ENCODE peak calls at places on chromosome 22, in ten cellular contexts. X is breast epithelium, R is lower lobe of right lung, U is SJSA1, L is fibroblast of lung, Z is left ventricle myocardium inferior, K is AG04450, I is esophagus squamous epithelium, J is endothelial cell of umbilical vein, Y is adipocyte. B is an unnamed sample. For H3K27me3, the result is how much of the 10 kb centered on the place peaks cover.

GRCh38 chr22:37337204-37337943 is 55.1 kb downstream of the CYTH4 start:
- DNase-seq in K (no peak), U (no peak), R (no peak), Y (no peak), Z (no peak), X (no peak), L (peak), J (no peak), I (no peak), B (no peak)

GRCh38 chr22:24053481-24054226 is 42.5 kb downstream of the CABIN1 start:
- DNase-seq in U (no peak), R (no peak), I (no peak), K (no peak), L (no peak), Z (no peak), Y (peak), J (no peak), X (no peak), B (no peak)

GRCh38 chr22:30969532-30970355 is 679 bp downstream of the TUG1 start:
- DNase-seq in L (peak), X (no peak), K (no peak), R (no peak), U (no peak), Z (peak), I (no peak), Y (peak), J (peak), B (peak)

GRCh38 chr22:29226246-29226981 is 20.7 kb downstream of the EMID1 start:
- DNase-seq in J (no peak), L (no peak), Z (no peak), I (no peak), K (no peak), U (no peak), R (no peak), Y (no peak), X (no peak), B (no peak)

GRCh38 chr22:39493759-39494158 is 8.3 kb upstream of the MIEF1 start:
- DNase-seq in U (peak), L (peak), J (no peak), R (peak), I (no peak), Y (peak), X (no peak), Z (no peak), K (peak), B (peak)

GRCh38 chr22:47250995-47251765 is 488.7 kb downstream of the TBC1D22A start:
- DNase-seq in K (no peak), U (no peak), J (no peak), X (no peak), Y (no peak), L (no peak), I (no peak), R (no peak), Z (no peak), B (no peak)

GRCh38 chr22:45502215-45503070 is at the start of gene FBLN1:
- DNase-seq in Y (peak), J (no peak), I (no peak), Z (peak), X (no peak), U (peak), L (peak), R (peak), K (no peak), B (peak)

GRCh38 chr22:39180566-39180965 is 28.1 kb upstream of the CBX7 start:
- DNase-seq in R (no peak), U (no peak), I (no peak), J (no peak), L (no peak), Y (no peak), Z (no peak), X (no peak), K (no peak), B (no peak)

GRCh38 chr22:41311487-41311886 is 10.2 kb downstream of the ZC3H7B start:
- DNase-seq in J (no peak), K (no peak), U (no peak), I (no peak), L (no peak), X (no peak), Y (no peak), Z (no peak), R (no peak), B (no peak)

GRCh38 chr22:46442217-46442853 is 95.1 kb downstream of the CELSR1 start:
- DNase-seq in X (no peak), I (no peak), J (no peak), K (no peak), Z (no peak), R (no peak), Y (no peak), L (no peak), U (no peak), B (no peak)

GRCh38 chr22:38260760-38261477 is 11.9 kb downstream of the TMEM184B start:
- DNase-seq in R (no peak), U (no peak), L (peak), K (no peak), X (no peak), I (no peak), J (no peak), Y (peak), Z (no peak), B (no peak)

GRCh38 chr22:31082606-31083376 is 1.7 kb downstream of the SMTN start:
- DNase-seq in R (no peak), J (peak), I (no peak), Y (peak), L (peak), K (no peak), U (no peak), X (no peak), Z (peak), B (peak)

GRCh38 chr22:26362471-26362870 is 66.6 kb upstream of the ASPHD2 start:
- DNase-seq in X (no peak), Y (no peak), I (no peak), U (no peak), Z (no peak), K (no peak), R (no peak), J (no peak), L (no peak), B (no peak)

GRCh38 chr22:40578171-40578570 is 58.3 kb downstream of the MRTFA start:
- DNase-seq in L (no peak), R (no peak), K (no peak), Y (no peak), I (no peak), Z (no peak), U (no peak), X (no peak), J (no peak), B (no peak)

GRCh38 chr22:38230108-38230825 is 28.5 kb downstream of the MAFF start:
- DNase-seq in Y (peak), X (no peak), I (no peak), J (peak), L (peak), R (peak), K (no peak), Z (peak), U (no peak), B (peak)

GRCh38 chr22:50184004-50184461 is 1.7 kb upstream of the TRABD start:
- DNase-seq in J (no peak), R (peak), L (peak), Z (peak), Y (peak), U (peak), K (no peak), I (no peak), X (peak), B (peak)

GRCh38 chr22:29056472-29056871 is 5.2 kb downstream of the C22orf31 start:
- DNase-seq in Y (no peak), X (no peak), K (no peak), R (no peak), J (no peak), U (no peak), L (no peak), Z (no peak), I (no peak), B (no peak)

GRCh38 chr22:46721716-46722115 is 16.3 kb downstream of the CERK start:
- DNase-seq in L (no peak), Z (no peak), K (no peak), U (no peak), X (no peak), Y (no peak), J (no peak), R (no peak), I (no peak), B (no peak)

GRCh38 chr22:31683181-31684105 is 21.4 kb upstream of the PISD start:
- DNase-seq in L (no peak), I (no peak), U (no peak), Y (no peak), X (no peak), R (no peak), K (no peak), Z (no peak), J (no peak), B (peak)

GRCh38 chr22:30636226-30637077 is 871 bp downstream of the SLC35E4 start:
- DNase-seq in J (peak), L (no peak), X (no peak), R (peak), K (no peak), Y (peak), Z (peak), I (no peak), U (no peak), B (no peak)

GRCh38 chr22:35135165-35135564 is 69.2 kb downstream of the ISX start:
- DNase-seq in Y (no peak), Z (no peak), R (no peak), U (no peak), L (no peak), X (no peak), K (no peak), I (no peak), J (no peak), B (no peak)

GRCh38 chr22:29225422-29226090 is 19.9 kb downstream of the EMID1 start:
- DNase-seq in R (no peak), U (peak), Y (peak), Z (peak), J (peak), K (no peak), I (no peak), X (no peak), L (peak), B (peak)

GRCh38 chr22:38699784-38700183 is 959 bp downstream of the JOSD1 start:
- DNase-seq in K (no peak), L (peak), X (no peak), Z (no peak), I (no peak), U (peak), J (no peak), R (no peak), Y (peak), B (no peak)

GRCh38 chr22:44489817-44490216 is 8.2 kb downstream of the RTL6 start:
- DNase-seq in L (no peak), R (no peak), K (no peak), U (no peak), Z (no peak), X (no peak), J (no peak), I (no peak), Y (no peak), B (no peak)

GRCh38 chr22:44485494-44485893 is 12.5 kb downstream of the RTL6 start:
- DNase-seq in U (no peak), Y (no peak), X (no peak), J (no peak), L (no peak), Z (no peak), K (no peak), R (no peak), I (no peak), B (no peak)

GRCh38 chr22:44486538-44486937 is 11.5 kb downstream of the RTL6 start:
- DNase-seq in U (peak), J (no peak), X (no peak), Y (no peak), L (no peak), I (no peak), Z (no peak), K (no peak), R (no peak), B (no peak)

GRCh38 chr22:44489026-44489425 is 9.0 kb downstream of the RTL6 start:
- DNase-seq in Z (no peak), I (no peak), L (no peak), U (no peak), R (no peak), Y (no peak), J (no peak), K (no peak), X (no peak), B (no peak)

GRCh38 chr22:44488354-44488753 is 9.7 kb downstream of the RTL6 start:
- DNase-seq in I (no peak), Y (no peak), J (no peak), X (no peak), R (no peak), K (no peak), L (no peak), Z (no peak), U (no peak), B (no peak)
- H3K27me3 ChIP-seq in I (under half), Y (under half), J (under half), X (under half), R (under half), K (under half), L (under half), Z (under half), U (under half), B (under half)

GRCh38 chr22:43319661-43320486 is 23.3 kb downstream of the SCUBE1 start:
- DNase-seq in R (no peak), J (no peak), Z (no peak), Y (no peak), K (no peak), X (no peak), I (no peak), U (peak), L (no peak), B (no peak)
- H3K27me3 ChIP-seq in R (under half), J (under half), Z (under half), Y (half or more), K (under half), X (under half), I (under half), U (under half), L (under half), B (under half)

DNA sequence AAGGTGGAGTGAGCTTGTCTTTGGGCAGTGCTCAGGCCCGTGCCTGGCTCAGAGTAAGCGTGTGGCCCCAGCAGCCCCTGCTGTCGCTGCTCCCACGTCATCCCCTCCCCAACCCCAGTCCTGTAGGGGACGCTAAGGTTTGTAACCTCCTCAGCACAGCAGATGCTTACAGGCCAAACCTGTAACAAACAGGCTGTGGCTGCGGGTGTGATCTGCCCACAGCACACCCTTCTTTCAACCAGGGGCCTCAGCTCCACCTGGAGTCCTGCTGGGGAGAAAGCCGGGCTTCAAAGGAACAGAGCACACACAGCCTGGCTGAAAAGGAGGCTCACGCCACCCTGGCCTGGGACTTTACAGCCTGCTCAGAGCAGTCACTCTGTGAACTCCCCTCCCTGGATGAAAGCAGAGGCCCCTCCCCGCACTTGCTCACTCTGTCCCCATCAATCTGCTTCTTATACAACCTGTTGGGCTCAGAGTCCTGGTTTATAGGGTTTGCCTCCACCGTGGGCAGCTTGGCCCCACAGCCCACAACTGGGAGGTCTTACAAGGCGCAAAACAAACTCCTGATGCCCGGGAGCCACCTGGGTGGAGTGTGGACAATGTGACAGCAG is 54.3 kb downstream of the SCUBE1 start:
- DNase-seq in X (no peak), U (no peak), Z (no peak), Y (no peak), I (no peak), L (no peak), K (no peak), R (no peak), J (no peak), B (no peak)
- H3K27me3 ChIP-seq in X (under half), U (under half), Z (under half), Y (half or more), I (under half), L (under half), K (under half), R (under half), J (under half), B (under half)

GRCh38 chr22:22058649-22059475 is 76.3 kb upstream of the TOP3B start:
- DNase-seq in Z (no peak), J (no peak), L (no peak), Y (no peak), U (no peak), K (no peak), X (no peak), I (no peak), R (no peak), B (no peak)
- H3K27me3 ChIP-seq in Z (half or more), J (under half), L (under half), Y (under half), U (under half), K (under half), X (under half), I (under half), R (under half), B (under half)

GRCh38 chr22:20194681-20195593 is 44.1 kb upstream of the CCDC188 start:
- DNase-seq in I (no peak), Z (no peak), J (no peak), L (no peak), K (no peak), R (no peak), X (no peak), U (no peak), Y (no peak), B (no peak)
- H3K27me3 ChIP-seq in I (under half), Z (under half), J (under half), L (under half), K (under half), R (under half), X (under half), U (under half), Y (half or more), B (under half)

GRCh38 chr22:48803993-48804810 is 1023.5 kb downstream of the BRD1 start:
- DNase-seq in K (no peak), J (no peak), L (no peak), R (no peak), U (no peak), Z (no peak), Y (no peak), X (peak), I (no peak), B (peak)
- H3K27me3 ChIP-seq in K (under half), J (under half), L (under half), R (under half), U (under half), Z (under half), Y (under half), X (under half), I (under half), B (under half)

DNA sequence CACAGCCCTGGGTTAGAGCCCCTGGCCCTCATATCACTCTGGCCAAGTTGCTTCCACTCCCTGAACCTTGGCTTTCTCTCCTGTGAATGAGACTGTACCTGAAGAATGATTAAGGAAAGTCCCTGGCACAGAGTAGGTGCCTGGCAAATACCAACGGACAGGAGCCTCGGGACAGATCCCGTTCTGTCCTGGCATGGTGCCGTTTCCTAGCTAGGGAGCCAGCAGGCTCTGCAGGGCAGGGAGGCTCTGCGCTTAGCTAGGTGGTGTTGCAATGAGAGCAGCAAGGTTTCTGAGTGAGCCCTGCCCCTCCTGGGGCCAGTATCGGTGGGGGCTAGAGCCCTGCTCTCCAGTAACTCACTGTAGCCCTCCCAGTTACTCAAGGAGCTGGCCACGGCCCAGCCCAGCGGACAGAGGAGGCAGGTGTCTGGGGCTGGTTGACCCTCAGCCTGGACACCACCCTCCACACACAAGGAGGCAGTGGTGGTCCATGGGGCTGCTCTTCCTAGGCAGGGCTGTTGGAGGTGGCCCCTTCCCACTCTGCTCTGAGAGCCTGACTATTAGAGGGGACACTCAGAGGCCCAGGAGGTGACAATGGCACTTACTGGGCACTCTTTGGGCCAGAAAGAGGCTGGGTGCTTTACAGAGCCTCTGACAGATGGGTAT is 74.4 kb downstream of the NFAM1 start:
- DNase-seq in R (peak), Z (peak), U (no peak), K (no peak), Y (no peak), X (peak), I (no peak), L (no peak), J (no peak), B (peak)
- H3K27me3 ChIP-seq in R (under half), Z (under half), U (under half), K (under half), Y (under half), X (under half), I (under half), L (under half), J (under half), B (under half)

GRCh38 chr22:22203048-22203971 is 41.3 kb upstream of the VPREB1 start:
- DNase-seq in R (no peak), I (no peak), J (no peak), Z (no peak), Y (no peak), U (no peak), X (peak), L (no peak), K (no peak), B (no peak)
- H3K27me3 ChIP-seq in R (under half), I (under half), J (under half), Z (half or more), Y (half or more), U (under half), X (under half), L (under half), K (under half), B (half or more)

GRCh38 chr22:48564995-48565394 is 1262.7 kb downstream of the BRD1 start:
- DNase-seq in I (no peak), U (no peak), X (no peak), J (no peak), L (no peak), Z (no peak), K (no peak), R (peak), Y (no peak), B (no peak)

GRCh38 chr22:48567213-48567975 is 1260.3 kb downstream of the BRD1 start:
- DNase-seq in Z (no peak), R (peak), K (no peak), X (no peak), U (no peak), Y (no peak), J (no peak), L (no peak), I (no peak), B (peak)

GRCh38 chr22:48563966-48564330 is 1263.7 kb downstream of the BRD1 start:
- DNase-seq in J (no peak), K (no peak), X (no peak), Z (no peak), L (no peak), Y (no peak), U (no peak), I (no peak), R (peak), B (peak)

GRCh38 chr22:48566741-48567140 is 1260.9 kb downstream of the BRD1 start:
- DNase-seq in Y (no peak), K (no peak), J (no peak), Z (no peak), X (no peak), R (peak), U (peak), I (no peak), L (no peak), B (peak)

DNA sequence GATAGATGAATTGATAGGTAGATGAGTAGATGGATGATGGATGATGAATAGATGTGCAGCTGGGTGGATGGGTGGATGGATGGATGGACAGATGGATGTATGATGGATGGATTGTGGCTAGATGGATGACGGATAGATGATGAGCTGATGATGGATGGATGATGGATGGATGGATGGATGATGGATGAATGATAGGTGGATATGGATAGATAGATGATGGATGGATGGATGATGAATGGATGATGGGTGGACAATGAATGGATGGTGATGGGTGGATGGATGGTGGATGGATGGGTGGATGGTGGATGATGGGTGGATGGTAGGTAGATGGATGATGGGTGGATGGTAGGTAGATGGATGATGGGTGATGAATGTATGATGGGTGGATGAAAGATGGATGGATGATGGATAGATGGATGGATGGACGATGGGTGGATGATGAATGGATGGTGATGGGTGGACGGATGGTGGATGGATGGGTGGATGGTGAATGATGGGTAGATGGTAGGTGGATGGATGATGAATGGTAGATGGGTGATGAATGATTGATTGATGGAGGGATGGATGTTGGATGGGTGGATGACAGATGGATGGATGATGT is 1261.7 kb downstream of the BRD1 start:
- DNase-seq in R (no peak), K (no peak), Y (no peak), Z (no peak), L (no peak), J (no peak), X (no peak), I (no peak), U (no peak), B (no peak)
- H3K27me3 ChIP-seq in R (under half), K (under half), Y (under half), Z (half or more), L (under half), J (under half), X (under half), I (under half), U (under half), B (under half)